ENCODE peak calls at places on chromosomes 4 and X, in six cellular contexts. Q is mesenchymal stem cell, F is sigmoid colon, O is cardiac muscle cell, G is K562, X is left ventricle myocardium inferior. C is an unnamed sample.

GRCh38 chr4:76896731-76897521 is 1.0 kb downstream of the SOWAHB start:
- DNase-seq in Q (peak), F (no peak), O (peak), G (no peak), X (peak), C (no peak)

GRCh38 chrX:134006484-134007161 is 21.2 kb upstream of the GPC3 start:
- DNase-seq in Q (no peak), F (no peak), O (no peak), G (no peak), X (no peak), C (no peak)

GRCh38 chrX:131405497-131405896 is 116.4 kb upstream of the IGSF1 start:
- DNase-seq in Q (no peak), F (no peak), O (no peak), G (no peak), X (no peak), C (no peak)

GRCh38 chr4:57199267-57199666 is 89.1 kb upstream of the IGFBP7 start:
- DNase-seq in Q (no peak), F (no peak), O (no peak), G (no peak), X (no peak), C (no peak)

GRCh38 chr4:166277406-166277805 is 404.4 kb downstream of the TLL1 start:
- DNase-seq in Q (no peak), F (no peak), O (no peak), G (no peak), X (no peak), C (no peak)

GRCh38 chr4:28890949-28891348 is 1829.2 kb upstream of the PCDH7 start:
- DNase-seq in Q (no peak), F (no peak), O (no peak), G (no peak), X (no peak), C (no peak)

GRCh38 chr4:38872620-38873019 is 5.0 kb downstream of the FAM114A1 start:
- DNase-seq in Q (peak), F (no peak), O (no peak), G (no peak), X (no peak), C (peak)

GRCh38 chrX:13937370-13938052 is 92.2 kb downstream of the GEMIN8 start:
- DNase-seq in Q (peak), F (no peak), O (peak), G (no peak), X (no peak), C (no peak)

GRCh38 chr4:122827899-122828601 is 1.4 kb downstream of the FGF2 start:
- DNase-seq in Q (peak), F (peak), O (peak), G (peak), X (no peak), C (no peak)

GRCh38 chrX:20011608-20012007 is 20.7 kb upstream of the BCLAF3 start:
- DNase-seq in Q (no peak), F (no peak), O (no peak), G (no peak), X (no peak), C (no peak)

DNA sequence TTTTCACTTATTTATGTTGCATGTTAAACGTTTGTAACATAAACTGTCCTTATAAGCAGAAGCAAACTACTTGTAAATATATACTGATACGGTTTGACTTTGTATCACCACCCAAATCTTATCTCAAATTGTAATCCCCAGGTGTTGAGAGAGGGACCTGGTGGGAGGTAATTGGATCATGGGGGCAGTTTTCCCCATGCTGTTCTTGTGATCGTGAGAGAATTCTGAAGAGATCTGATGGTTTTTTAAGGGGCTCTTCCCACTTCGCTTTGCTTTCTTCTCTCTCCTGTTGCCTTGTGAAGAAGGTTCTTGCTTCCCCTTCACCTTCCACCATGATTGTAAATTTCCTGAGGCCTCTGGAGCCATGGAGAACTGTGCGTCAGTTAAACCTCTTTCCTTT is 87.1 kb upstream of the MAPK10 start:
- DNase-seq in Q (no peak), F (no peak), O (no peak), G (no peak), X (no peak), C (no peak)
- H3K4me3 ChIP-seq in Q (no peak), F (no peak), O (no peak), G (no peak), X (no peak), C (no peak)

DNA sequence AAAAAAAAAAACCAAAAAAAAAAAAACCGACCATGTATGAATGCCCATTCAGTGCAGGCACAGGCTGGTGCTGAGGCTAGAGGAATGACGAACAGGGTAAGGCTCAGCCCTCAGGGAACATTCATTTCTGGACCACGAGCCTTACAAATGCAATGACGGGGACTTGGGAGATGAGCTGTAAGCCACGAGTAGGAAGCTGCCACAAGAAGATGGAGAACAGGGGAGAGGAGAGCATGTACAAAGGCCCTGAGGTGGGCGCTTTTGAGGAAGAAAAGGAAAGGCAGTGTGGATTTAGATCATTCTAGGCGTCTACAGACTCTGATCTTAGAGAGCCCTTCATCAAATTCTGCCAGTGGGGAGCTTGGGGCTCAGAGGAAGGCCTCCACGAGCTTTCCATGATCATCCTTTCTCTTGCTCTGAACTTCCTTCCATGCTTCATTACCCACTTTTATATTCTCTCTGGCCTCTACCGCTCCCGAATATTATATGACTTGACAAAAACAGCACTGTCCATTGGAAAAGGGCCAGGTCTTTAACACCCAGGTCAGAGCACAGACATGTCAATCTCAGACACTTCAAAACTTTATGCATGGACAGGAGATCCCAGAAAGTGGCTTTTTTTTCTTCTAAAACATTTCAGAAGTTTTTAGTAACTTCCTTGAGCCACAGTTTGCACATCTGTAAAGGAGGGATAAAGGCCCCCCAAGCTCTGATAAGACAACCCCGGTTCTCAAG is 3.3 kb upstream of the ZNF518B start:
- DNase-seq in Q (no peak), F (no peak), O (no peak), G (no peak), X (no peak), C (no peak)
- H3K4me3 ChIP-seq in Q (no peak), F (no peak), O (no peak), G (peak), X (peak), C (no peak)

GRCh38 chr4:148376151-148376550 is 66.1 kb downstream of the NR3C2 start:
- DNase-seq in Q (no peak), F (peak), O (no peak), G (no peak), X (no peak), C (peak)
- H3K4me3 ChIP-seq in Q (no peak), F (peak), O (no peak), G (no peak), X (peak), C (no peak)

GRCh38 chrX:100635040-100635439 is 1.6 kb downstream of the TSPAN6 start:
- DNase-seq in Q (no peak), F (no peak), O (no peak), G (no peak), X (no peak), C (no peak)
- H3K4me3 ChIP-seq in Q (no peak), F (no peak), O (peak), G (no peak), X (no peak), C (peak)

C was measured in HFF-Myc.